ENCODE peak calls at places on chromosome 5, in seven cellular contexts. I is heart right ventricle, G is AG10803, J is WTC11, V is upper lobe of left lung, N is fibroblast of pulmonary artery, C is SK-N-SH. F is an unnamed sample.

GRCh38 chr5:157886796-157887380 is 27.9 kb upstream of the CLINT1 start:
- DNase-seq in C (no peak), J (no peak), G (no peak), I (no peak), V (peak), N (no peak), F (no peak)

GRCh38 chr5:141475625-141476131 is at the start of gene PCDHGC3:
- DNase-seq in J (peak), C (peak), G (peak), N (peak), V (peak), I (peak), F (no peak)

GRCh38 chr5:31172881-31173280 is 20.6 kb upstream of the CDH6 start:
- DNase-seq in V (no peak), N (no peak), J (no peak), I (no peak), G (no peak), C (no peak), F (no peak)

GRCh38 chr5:87787640-87788039 is 374.9 kb upstream of the CCNH start:
- DNase-seq in I (no peak), G (no peak), V (no peak), J (no peak), C (no peak), N (no peak), F (no peak)

GRCh38 chr5:113034182-113034773 is 57.7 kb downstream of the DCP2 start:
- DNase-seq in G (peak), N (peak), V (no peak), I (peak), C (no peak), J (no peak), F (no peak)

GRCh38 chr5:116467444-116467843 is 107.2 kb downstream of the SEMA6A start:
- DNase-seq in J (no peak), N (no peak), I (no peak), G (no peak), C (no peak), V (no peak), F (no peak)

GRCh38 chr5:163564321-163564924 is 59.0 kb downstream of the MAT2B start:
- DNase-seq in I (peak), G (peak), J (peak), V (no peak), N (peak), C (peak), F (peak)

GRCh38 chr5:154273028-154273617 is 82.6 kb downstream of the GALNT10 start:
- DNase-seq in C (no peak), J (no peak), G (peak), V (no peak), I (peak), N (peak), F (no peak)

GRCh38 chr5:139658928-139659667 is 10.9 kb downstream of the CXXC5 start:
- DNase-seq in V (peak), C (no peak), N (peak), J (no peak), I (peak), G (peak), F (no peak)

GRCh38 chr5:66247176-66247960 is 103.3 kb downstream of the SREK1 start:
- DNase-seq in N (peak), I (no peak), G (peak), C (no peak), V (no peak), J (no peak), F (no peak)

GRCh38 chr5:80926979-80927656 is 33.0 kb upstream of the RASGRF2 start:
- DNase-seq in G (no peak), C (no peak), V (no peak), I (no peak), N (no peak), J (no peak), F (no peak)

GRCh38 chr5:52725781-52726180 is 61.9 kb upstream of the ITGA1 start:
- DNase-seq in N (peak), I (peak), J (no peak), C (no peak), V (no peak), G (peak), F (no peak)

GRCh38 chr5:177040814-177041410 is 18.4 kb downstream of the ZNF346 start:
- DNase-seq in G (peak), N (peak), V (no peak), I (peak), C (no peak), J (no peak), F (no peak)

GRCh38 chr5:12384005-12384404 is 479.8 kb upstream of the CTNND2 start:
- DNase-seq in V (no peak), I (no peak), J (no peak), G (no peak), N (no peak), C (no peak), F (no peak)

GRCh38 chr5:3345195-3345594 is 250.4 kb upstream of the IRX1 start:
- DNase-seq in N (no peak), G (no peak), I (no peak), V (no peak), J (no peak), C (no peak), F (no peak)

GRCh38 chr5:88322785-88323184 is 54.1 kb upstream of the TMEM161B start:
- DNase-seq in J (no peak), I (no peak), G (no peak), C (no peak), V (no peak), N (no peak), F (no peak)

GRCh38 chr5:146965781-146966659 is 87.5 kb upstream of the PPP2R2B start:
- DNase-seq in N (peak), J (peak), G (peak), I (peak), V (no peak), C (peak), F (peak)

GRCh38 chr5:55218966-55219365 is 8.1 kb downstream of the MCIDAS start:
- DNase-seq in G (no peak), N (no peak), C (no peak), V (peak), J (peak), I (no peak), F (no peak)

GRCh38 chr5:125120012-125120411 is 373.6 kb upstream of the ZNF608 start:
- DNase-seq in N (no peak), J (no peak), I (no peak), V (no peak), G (no peak), C (no peak), F (no peak)

GRCh38 chr5:132301341-132302274 is 7.4 kb downstream of the SLC22A4 start:
- DNase-seq in V (no peak), J (no peak), C (no peak), N (no peak), G (no peak), I (peak), F (no peak)

GRCh38 chr5:133780619-133781280 is 168.4 kb upstream of the FSTL4 start:
- DNase-seq in V (no peak), G (no peak), I (peak), N (no peak), C (no peak), J (no peak), F (no peak)

GRCh38 chr5:141883184-141883947 is 5.2 kb upstream of the PCDH1 start:
- DNase-seq in V (peak), N (peak), G (peak), C (peak), J (peak), I (peak), F (no peak)

GRCh38 chr5:134136771-134137170 is 22.3 kb downstream of the TCF7 start:
- DNase-seq in G (no peak), N (no peak), V (no peak), J (no peak), I (no peak), C (no peak), F (no peak)

GRCh38 chr5:72438141-72438540 is 69.1 kb downstream of the ZNF366 start:
- DNase-seq in V (no peak), G (no peak), N (no peak), J (no peak), C (no peak), I (no peak), F (no peak)

GRCh38 chr5:138163721-138164120 is 14.7 kb downstream of the BRD8 start:
- DNase-seq in J (no peak), I (no peak), C (no peak), G (no peak), V (no peak), N (no peak), F (no peak)

GRCh38 chr5:138725153-138725884 is 27.9 kb upstream of the CTNNA1 start:
- DNase-seq in V (no peak), N (peak), G (peak), C (peak), J (peak), I (peak), F (no peak)

GRCh38 chr5:157126-157715 is 34.1 kb upstream of the LRRC14B start:
- DNase-seq in V (no peak), N (no peak), G (no peak), J (no peak), I (peak), C (no peak), F (no peak)

GRCh38 chr5:7927466-7928375 is 58.8 kb downstream of the MTRR start:
- DNase-seq in C (peak), N (peak), G (peak), I (peak), V (peak), J (peak), F (no peak)

GRCh38 chr5:123155511-123155923 is 66.5 kb downstream of the PRDM6 start:
- DNase-seq in C (no peak), N (no peak), G (no peak), I (no peak), J (no peak), V (no peak), F (no peak)

GRCh38 chr5:99378443-99378842 is 449.6 kb upstream of the CHD1 start:
- DNase-seq in I (no peak), C (no peak), N (no peak), V (no peak), G (no peak), J (no peak), F (no peak)

GRCh38 chr5:169719360-169720314 is 82.6 kb downstream of the DOCK2 start:
- DNase-seq in C (no peak), J (no peak), I (no peak), V (no peak), G (no peak), N (no peak), F (no peak)

GRCh38 chr5:113050606-113051391 is 74.2 kb downstream of the DCP2 start:
- DNase-seq in N (peak), C (no peak), J (no peak), G (peak), V (no peak), I (no peak), F (no peak)

GRCh38 chr5:14491505-14491904 is 90.1 kb upstream of the OTULINL start:
- DNase-seq in V (no peak), J (no peak), G (peak), C (peak), I (no peak), N (peak), F (no peak)
- TF ChIP-seq CTCF in V (no peak), J (no peak), G (no peak), C (no peak), I (no peak), N (no peak), F (no peak)

GRCh38 chr5:58582411-58583393 is at the start of gene RAB3C:
- DNase-seq in G (peak), I (peak), C (peak), N (peak), V (peak), J (peak), F (peak)
- TF ChIP-seq CTCF in G (no peak), I (no peak), C (no peak), N (no peak), V (no peak), J (no peak), F (no peak)

GRCh38 chr5:126777257-126777973 is 479 bp downstream of the LMNB1 start:
- DNase-seq in J (peak), I (peak), C (peak), V (peak), G (peak), N (peak), F (peak)
- TF ChIP-seq CTCF in J (peak), I (no peak), C (no peak), V (peak), G (peak), N (no peak), F (no peak)

GRCh38 chr5:57277085-57277484 is 103.2 kb downstream of the GPBP1 start:
- DNase-seq in J (no peak), G (peak), C (peak), N (peak), I (no peak), V (no peak), F (no peak)
- TF ChIP-seq CTCF in J (no peak), G (peak), C (peak), N (peak), I (no peak), V (no peak), F (no peak)

DNA sequence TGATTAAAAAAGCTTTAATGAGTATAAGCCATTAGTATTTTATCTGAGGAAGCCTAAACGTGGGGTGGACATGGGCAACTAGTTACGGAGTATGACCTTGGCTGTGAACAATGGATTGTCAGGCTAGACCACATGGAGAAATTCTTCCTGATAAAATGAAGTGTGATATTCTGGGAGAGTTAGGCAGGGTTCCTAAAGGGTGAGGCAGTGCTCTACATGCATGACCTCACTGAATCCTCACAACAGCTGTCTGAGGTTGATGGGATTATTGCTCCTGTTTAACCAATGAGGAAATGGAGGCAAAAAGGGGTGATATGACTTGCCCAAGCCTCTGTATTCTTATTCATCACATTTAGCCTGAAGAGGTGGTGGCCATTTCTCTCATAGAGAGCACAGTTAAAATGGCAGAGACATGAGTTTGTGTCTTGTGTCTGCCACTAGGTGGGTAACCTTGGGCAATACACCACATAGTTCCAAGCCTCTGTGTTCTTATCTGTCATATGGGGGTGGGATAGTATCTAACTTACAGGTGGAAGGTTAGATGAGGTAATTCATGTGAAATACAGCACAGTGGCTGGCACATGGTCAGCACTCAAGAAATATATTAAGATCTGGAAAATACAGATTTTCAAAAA is 96.1 kb upstream of the NR3C1 start:
- DNase-seq in N (no peak), G (no peak), C (no peak), I (no peak), V (no peak), J (no peak), F (no peak)
- TF ChIP-seq CTCF in N (no peak), G (no peak), C (no peak), I (no peak), V (no peak), J (no peak), F (no peak)

GRCh38 chr5:90602681-90603080 is 44.1 kb downstream of the ADGRV1 start:
- DNase-seq in I (no peak), G (no peak), N (no peak), J (no peak), C (no peak), V (no peak), F (no peak)

GRCh38 chr5:90606539-90606938 is 47.9 kb downstream of the ADGRV1 start:
- DNase-seq in C (no peak), J (no peak), V (no peak), G (no peak), I (no peak), N (no peak), F (no peak)
- TF ChIP-seq CTCF in C (peak), J (no peak), V (no peak), G (peak), I (no peak), N (peak), F (no peak)

GRCh38 chr5:69032009-69032408 is 61.8 kb upstream of the SLC30A5 start:
- DNase-seq in N (no peak), V (no peak), G (no peak), I (no peak), C (no peak), J (no peak), F (no peak)
- TF ChIP-seq CTCF in N (no peak), V (no peak), G (no peak), I (no peak), C (no peak), J (no peak), F (no peak)

DNA sequence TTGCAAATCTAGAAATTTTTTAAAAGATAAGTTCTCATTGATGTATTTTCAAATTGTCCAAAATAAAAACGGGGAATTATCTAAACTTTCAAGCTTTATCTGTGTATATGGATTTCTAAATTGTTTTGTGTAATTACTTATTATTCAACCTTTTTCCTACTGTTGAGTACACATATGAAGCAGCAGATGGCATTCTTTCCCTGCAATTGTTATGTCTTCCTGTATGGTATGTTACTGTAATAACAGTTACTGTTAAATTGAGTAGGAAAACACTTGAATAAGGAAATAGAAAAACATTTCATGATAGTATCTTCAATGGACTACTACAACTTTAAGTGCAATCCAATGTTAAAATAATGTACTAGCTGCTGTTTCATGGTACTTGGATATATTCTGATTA is 124.8 kb downstream of the RANBP17 start:
- DNase-seq in I (no peak), V (no peak), G (peak), C (peak), J (no peak), N (peak), F (no peak)
- TF ChIP-seq CTCF in I (no peak), V (no peak), G (peak), C (peak), J (no peak), N (peak), F (no peak)

F was measured in activated B cell treated with CpG ODN at 0.5 μM for 24 hours.